ENCODE peak calls at places on chromosomes 13 and 19, in seven cellular contexts. A is NCI-H1694 treated with DMSO at 0.1 percent for 48 hours; R is AG04450; I is HFFc6; X is activated CD8-positive, alpha-beta memory T cell treated with anti-CD3 and anti-CD28 coated beads for 24 hours; S is stimulated activated CD8-positive, alpha-beta memory T cell treated with anti-CD3 and anti-CD28 coated beads, Interleukin-4, amount 100 ng/mL, for 4 hours; F is mesothelial cell of epicardium. V is an unnamed sample.

GRCh38 chr19:17475541-17476115 is 5.3 kb downstream of the SLC27A1 start:
- DNase-seq in I (peak), X (no peak), R (no peak), S (no peak), F (no peak), A (no peak), V (no peak)

GRCh38 chr19:39550197-39550596 is 10.2 kb upstream of the EID2 start:
- DNase-seq in X (no peak), R (no peak), S (no peak), I (no peak), F (no peak), A (no peak), V (no peak)

GRCh38 chr19:46717034-46717715 is at the start of gene PRKD2:
- DNase-seq in X (peak), I (peak), A (peak), R (peak), S (peak), F (peak), V (peak)

GRCh38 chr19:55812449-55812848 is 19.4 kb downstream of the NLRP11 start:
- DNase-seq in A (no peak), F (no peak), R (no peak), I (no peak), X (no peak), S (no peak), V (no peak)

GRCh38 chr13:110475550-110476219 is 85.8 kb downstream of the RAB20 start:
- DNase-seq in I (no peak), R (no peak), A (no peak), X (no peak), F (no peak), S (no peak), V (no peak)

GRCh38 chr13:113090415-113090770 is 15.2 kb upstream of the F7 start:
- DNase-seq in F (no peak), X (no peak), I (no peak), R (no peak), S (no peak), A (no peak), V (no peak)

GRCh38 chr13:41649659-41650058 is 192.3 kb downstream of the RGCC start:
- DNase-seq in R (no peak), I (no peak), S (no peak), X (no peak), F (no peak), A (no peak), V (peak)

GRCh38 chr19:55156202-55157063 is 1.1 kb downstream of the TNNI3 start:
- DNase-seq in X (peak), S (no peak), I (no peak), R (no peak), A (no peak), F (peak), V (no peak)

GRCh38 chr19:11264452-11265176 is 2.3 kb upstream of the DOCK6 start:
- DNase-seq in S (no peak), I (no peak), F (no peak), X (no peak), R (no peak), A (no peak), V (no peak)

GRCh38 chr19:37930416-37930815 is 23.4 kb downstream of the SIPA1L3 start:
- DNase-seq in R (no peak), F (no peak), I (no peak), X (no peak), S (no peak), A (no peak), V (no peak)

GRCh38 chr13:28485551-28485950 is 9.4 kb downstream of the FLT1 start:
- DNase-seq in X (no peak), S (no peak), F (no peak), A (no peak), I (no peak), R (no peak), V (peak)

GRCh38 chr19:35395762-35396199 is 24.9 kb downstream of the GPR42 start:
- DNase-seq in A (peak), F (no peak), R (no peak), X (no peak), I (no peak), S (no peak), V (no peak)

GRCh38 chr13:110914293-110915056 is 394 bp downstream of the ANKRD10 start:
- DNase-seq in X (peak), F (peak), I (peak), A (peak), R (no peak), S (peak), V (peak)

GRCh38 chr13:72304121-72304745 is 423.2 kb downstream of the MZT1 start:
- DNase-seq in I (no peak), A (no peak), X (no peak), R (no peak), F (no peak), S (no peak), V (no peak)

GRCh38 chr13:114128624-114129522 is 3.5 kb downstream of the RASA3 start:
- DNase-seq in X (peak), A (no peak), S (peak), R (peak), F (no peak), I (peak), V (peak)

GRCh38 chr19:32910874-32911273 is 41.3 kb upstream of the SLC7A9 start:
- DNase-seq in F (no peak), I (no peak), X (no peak), R (no peak), A (no peak), S (no peak), V (peak)

GRCh38 chr19:27529158-27529557 is 1683.8 kb downstream of the UQCRFS1 start:
- DNase-seq in X (no peak), I (no peak), A (no peak), S (no peak), R (no peak), F (no peak), V (no peak)

GRCh38 chr19:58338825-58339558 is 12.2 kb downstream of the ZSCAN22 start:
- DNase-seq in F (no peak), A (no peak), X (no peak), S (no peak), I (no peak), R (no peak), V (no peak)

GRCh38 chr13:24614306-24615080 is 65.7 kb upstream of the ATP12A start:
- DNase-seq in S (no peak), I (no peak), X (peak), R (no peak), A (no peak), F (no peak), V (no peak)

GRCh38 chr13:40486518-40487163 is 179.8 kb downstream of the FOXO1 start:
- DNase-seq in R (no peak), I (no peak), S (no peak), F (no peak), X (peak), A (no peak), V (no peak)

GRCh38 chr19:10112895-10113591 is 1.6 kb downstream of the P2RY11 start:
- DNase-seq in X (peak), S (peak), F (no peak), A (peak), I (no peak), R (no peak), V (peak)

GRCh38 chr19:50258918-50259372 is 55.5 kb downstream of the MYH14 start:
- DNase-seq in R (no peak), I (no peak), S (no peak), X (no peak), A (no peak), F (no peak), V (peak)

V was measured in trophoblast cell.